ENCODE peak calls at places on chromosomes 3 and 15, in seven cellular contexts. J, V, D, B, N, K and Y are unnamed samples.

GRCh38 chr3:36981006-36981405 is 11.9 kb downstream of the EPM2AIP1 start:
- DNase-seq in K (no peak), D (no peak), B (no peak), J (no peak), N (no peak), V (no peak), Y (no peak)

GRCh38 chr3:194142156-194142910 is 6.4 kb downstream of the HES1 start:
- DNase-seq in J (no peak), K (no peak), V (peak), N (no peak), B (peak), D (peak), Y (peak)

GRCh38 chr15:101048191-101049011 is 129.2 kb downstream of the LRRK1 start:
- DNase-seq in B (no peak), V (peak), K (peak), N (no peak), D (no peak), J (no peak), Y (no peak)

GRCh38 chr15:77827860-77828259 is 195.1 kb upstream of the LINGO1 start:
- DNase-seq in D (no peak), J (no peak), V (no peak), K (no peak), N (no peak), B (no peak), Y (no peak)

GRCh38 chr3:185250247-185250646 is 3.6 kb downstream of the EHHADH start:
- DNase-seq in N (no peak), V (no peak), K (no peak), B (no peak), D (peak), J (peak), Y (no peak)

GRCh38 chr3:178255315-178255714 is 280.9 kb upstream of the KCNMB2 start:
- DNase-seq in K (no peak), V (no peak), N (no peak), J (peak), D (no peak), B (peak), Y (no peak)

GRCh38 chr3:54122046-54122801 is at the start of gene CACNA2D3:
- DNase-seq in D (peak), N (no peak), B (no peak), V (peak), J (no peak), K (peak), Y (no peak)

GRCh38 chr3:156749244-156749643 is 74.9 kb downstream of the TIPARP start:
- DNase-seq in J (peak), K (no peak), D (no peak), B (no peak), V (no peak), N (no peak), Y (no peak)

GRCh38 chr15:63896336-63897115 is 62.8 kb upstream of the HERC1 start:
- DNase-seq in K (no peak), D (peak), N (no peak), B (peak), V (no peak), J (peak), Y (peak)

GRCh38 chr3:126356373-126357298 is 572 bp downstream of the KLF15 start:
- DNase-seq in K (no peak), D (no peak), J (no peak), V (no peak), B (no peak), N (peak), Y (no peak)

GRCh38 chr3:14274537-14274936 is 95.9 kb downstream of the LSM3 start:
- DNase-seq in J (no peak), V (no peak), B (peak), D (peak), N (no peak), K (no peak), Y (no peak)

GRCh38 chr15:74384566-74385441 is 17.4 kb upstream of the CYP11A1 start:
- DNase-seq in N (no peak), B (no peak), V (no peak), D (peak), K (no peak), J (no peak), Y (peak)

GRCh38 chr3:164852866-164853265 is 225.4 kb downstream of the SI start:
- DNase-seq in K (no peak), N (no peak), V (no peak), J (no peak), B (no peak), D (no peak), Y (no peak)

GRCh38 chr3:33425456-33425855 is 14.7 kb downstream of the UBP1 start:
- DNase-seq in N (no peak), B (no peak), D (no peak), J (no peak), K (no peak), V (no peak), Y (no peak)

GRCh38 chr15:76347507-76348055 is 11.0 kb downstream of the ISL2 start:
- DNase-seq in D (peak), N (no peak), J (no peak), K (no peak), B (peak), V (no peak), Y (peak)

GRCh38 chr15:47411733-47412530 is 305.4 kb upstream of the SEMA6D start:
- DNase-seq in B (no peak), V (no peak), K (no peak), D (no peak), N (no peak), J (no peak), Y (no peak)

GRCh38 chr3:32203854-32204253 is 34.6 kb upstream of the CMTM8 start:
- DNase-seq in V (no peak), B (no peak), D (no peak), K (no peak), J (peak), N (no peak), Y (peak)

GRCh38 chr15:96421211-96421610 is 90.7 kb downstream of the NR2F2 start:
- DNase-seq in B (no peak), K (no peak), V (no peak), N (no peak), J (peak), D (peak), Y (no peak)

GRCh38 chr3:149274220-149274619 is 52.6 kb upstream of the CP start:
- DNase-seq in N (no peak), D (no peak), J (no peak), K (no peak), B (no peak), V (no peak), Y (no peak)

GRCh38 chr15:82850242-82850591 is 40.8 kb downstream of the WHAMM start:
- DNase-seq in B (peak), J (peak), D (peak), N (no peak), K (no peak), V (peak), Y (no peak)

GRCh38 chr3:182618981-182619591 is 174.2 kb upstream of the ATP11B start:
- DNase-seq in J (peak), V (no peak), B (peak), N (no peak), D (no peak), K (no peak), Y (peak)

GRCh38 chr15:99413955-99414754 is 151.6 kb upstream of the MEF2A start:
- DNase-seq in D (no peak), K (peak), J (no peak), N (no peak), V (no peak), B (no peak), Y (no peak)

GRCh38 chr15:76320012-76320411 is 8.7 kb upstream of the ETFA start:
- DNase-seq in D (no peak), N (no peak), B (no peak), V (no peak), K (no peak), J (no peak), Y (no peak)

GRCh38 chr3:11498646-11499045 is 145.1 kb downstream of the VGLL4 start:
- DNase-seq in V (no peak), B (peak), N (no peak), J (peak), K (no peak), D (no peak), Y (peak)

GRCh38 chr3:107574650-107575049 is 51.9 kb downstream of the BBX start:
- DNase-seq in J (peak), D (peak), B (peak), K (no peak), N (no peak), V (no peak), Y (peak)

GRCh38 chr15:96701443-96701842 is 370.9 kb downstream of the NR2F2 start:
- DNase-seq in D (no peak), B (no peak), K (no peak), J (no peak), V (no peak), N (no peak), Y (no peak)

GRCh38 chr3:38108649-38109579 is 28.0 kb downstream of the ACAA1 start:
- DNase-seq in K (no peak), D (no peak), B (no peak), N (no peak), J (no peak), V (peak), Y (no peak)

GRCh38 chr15:41966920-41967465 is 5.4 kb downstream of the EHD4 start:
- DNase-seq in D (no peak), J (no peak), K (no peak), V (no peak), N (no peak), B (no peak), Y (no peak)

GRCh38 chr3:173584834-173585831 is 187.6 kb downstream of the NLGN1 start:
- DNase-seq in V (peak), B (peak), D (peak), K (peak), J (peak), N (peak), Y (peak)

GRCh38 chr3:57691411-57692133 is 1.3 kb downstream of the DENND6A start:
- DNase-seq in J (peak), D (no peak), V (no peak), K (no peak), B (peak), N (no peak), Y (no peak)

GRCh38 chr3:188421151-188421821 is 267.3 kb downstream of the LPP start:
- DNase-seq in D (no peak), N (no peak), K (no peak), B (peak), J (peak), V (no peak), Y (no peak)

GRCh38 chr3:83002869-83003445 is 1241.5 kb upstream of the GBE1 start:
- DNase-seq in J (no peak), N (no peak), K (no peak), B (no peak), D (no peak), V (no peak), Y (no peak)

GRCh38 chr15:32657198-32657886 is 15.8 kb downstream of the SCG5 start:
- DNase-seq in N (no peak), K (peak), B (no peak), V (no peak), J (no peak), D (no peak), Y (no peak)

GRCh38 chr15:99424131-99424571 is 141.6 kb upstream of the MEF2A start:
- DNase-seq in N (no peak), V (no peak), D (no peak), K (no peak), B (no peak), J (no peak), Y (no peak)

GRCh38 chr15:62950455-62950854 is 92.1 kb upstream of the TPM1 start:
- DNase-seq in K (no peak), V (no peak), B (no peak), N (no peak), D (no peak), J (no peak), Y (no peak)

GRCh38 chr3:171585029-171585428 is 124.8 kb upstream of the TNIK start:
- DNase-seq in K (no peak), N (no peak), B (no peak), J (no peak), V (no peak), D (peak), Y (peak)

GRCh38 chr3:55484741-55485207 is 2.3 kb downstream of the WNT5A start:
- DNase-seq in V (no peak), K (no peak), D (no peak), J (no peak), B (no peak), N (no peak), Y (no peak)

GRCh38 chr3:124168271-124168670 is 176.3 kb upstream of the ROPN1 start:
- DNase-seq in V (no peak), J (peak), N (no peak), D (no peak), K (no peak), B (no peak), Y (no peak)

GRCh38 chr3:4730734-4731133 is 237.6 kb downstream of the ITPR1 start:
- DNase-seq in J (no peak), D (no peak), N (no peak), V (no peak), K (no peak), B (no peak), Y (no peak)

DNA sequence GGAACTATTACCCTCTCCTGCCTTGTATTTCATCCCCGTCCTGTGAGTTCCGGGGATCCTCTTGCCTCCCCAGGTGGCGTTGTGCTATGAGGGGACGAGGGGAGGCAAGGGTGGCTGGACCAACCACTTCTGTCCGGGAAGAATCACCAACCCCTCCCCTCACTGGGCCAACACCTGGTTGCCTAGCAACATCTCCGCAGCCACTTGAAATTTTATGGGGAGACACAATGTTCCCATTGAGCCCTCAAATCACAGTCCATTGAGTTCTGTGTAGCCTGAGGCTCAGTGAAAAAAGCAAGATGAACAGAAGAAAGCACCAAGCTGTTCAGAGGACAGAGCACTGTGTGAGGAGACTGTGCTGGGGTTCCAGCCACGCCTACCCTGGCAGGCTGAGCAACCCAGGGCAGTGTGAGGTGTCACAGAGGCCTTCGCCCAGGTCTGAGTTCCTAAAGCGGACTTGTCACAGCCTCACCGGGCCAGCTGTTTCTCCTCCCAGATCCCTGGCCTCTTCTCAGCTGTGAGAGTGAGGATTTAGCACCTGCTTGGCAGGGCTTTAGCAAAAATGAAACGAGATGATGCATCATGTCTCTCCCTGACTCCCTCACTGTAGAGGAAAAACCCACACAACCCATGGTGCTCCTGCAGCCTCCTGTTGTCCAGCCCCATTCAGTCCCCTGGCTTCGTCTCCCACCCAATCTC is 76.8 kb downstream of the ATP2B2 start:
- DNase-seq in V (no peak), J (no peak), N (no peak), K (no peak), B (no peak), D (no peak), Y (no peak)
- H3K27ac ChIP-seq in V (no peak), J (no peak), N (no peak), K (no peak), B (no peak), D (no peak), Y (no peak)

DNA sequence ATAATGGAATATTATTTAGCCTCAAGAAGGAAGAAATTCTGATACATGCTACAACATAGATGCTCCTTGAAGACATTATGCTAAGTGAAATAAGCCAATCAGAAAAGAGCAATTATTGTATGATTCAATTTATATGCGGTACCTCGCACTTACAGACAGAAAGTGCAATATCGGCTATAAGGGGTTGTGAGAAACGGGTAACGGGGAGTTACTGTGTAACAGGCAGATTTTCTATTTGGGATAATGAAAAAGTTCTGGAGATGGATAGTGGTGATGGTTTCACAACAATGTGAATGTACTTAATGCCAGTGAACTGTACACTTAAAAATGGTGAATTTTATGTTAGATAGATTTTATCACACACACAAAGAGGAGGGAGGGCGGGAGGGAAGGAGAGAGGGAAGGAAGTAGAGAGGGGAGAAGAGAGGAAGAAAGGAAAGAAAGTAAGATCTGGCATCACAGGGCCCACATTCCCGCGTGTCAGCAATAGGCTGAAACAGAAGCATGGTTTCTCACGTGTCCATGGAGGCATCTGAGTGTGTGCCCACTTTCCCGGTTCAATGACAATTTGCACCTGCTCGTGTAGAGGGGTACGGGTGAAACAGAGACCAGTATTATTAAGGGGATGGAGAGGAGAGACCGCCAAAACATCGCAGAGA is 700 bp upstream of the BLM start:
- DNase-seq in N (no peak), D (no peak), B (peak), V (no peak), K (no peak), J (peak), Y (no peak)
- H3K18ac ChIP-seq in N (peak), D (peak), B (no peak), V (peak), K (peak), J (no peak), Y (peak)

DNA sequence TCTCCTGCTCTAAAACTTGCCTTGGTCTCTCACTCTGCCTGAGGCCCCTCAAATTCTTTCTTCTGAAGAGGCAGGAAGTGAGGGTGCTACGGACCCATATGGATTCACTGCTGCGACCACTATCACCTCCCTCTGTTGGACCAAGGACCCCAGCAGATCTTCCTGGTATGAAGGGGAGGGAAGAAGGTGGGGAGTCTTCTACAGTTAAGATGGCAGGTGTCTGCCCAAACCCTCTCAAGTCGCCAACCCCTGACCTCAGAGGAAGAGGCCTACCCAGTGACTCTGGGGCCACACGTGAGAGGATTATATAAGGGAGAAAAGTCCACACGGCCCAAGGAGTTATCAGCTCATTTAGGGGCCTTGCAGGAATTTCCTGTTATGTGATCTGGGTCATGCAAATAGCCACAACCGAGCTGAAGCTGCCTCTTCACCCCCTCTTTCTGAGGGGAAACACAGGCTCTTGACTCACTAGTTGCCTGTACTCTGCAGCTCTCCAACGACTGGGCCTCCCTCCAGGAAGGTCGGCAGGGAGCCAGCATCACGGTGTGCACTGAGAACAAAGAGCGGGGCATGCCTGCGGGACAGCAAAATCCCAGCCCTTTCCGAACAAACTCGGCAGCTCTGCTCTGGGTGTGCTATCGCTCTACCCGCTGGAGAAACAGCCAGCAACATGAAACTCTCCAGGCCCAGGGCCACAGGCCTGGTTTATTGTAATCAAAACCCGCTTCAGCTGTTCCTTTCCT is 116.0 kb downstream of the XXYLT1 start:
- DNase-seq in V (no peak), D (peak), J (peak), K (no peak), B (peak), N (no peak), Y (no peak)
- H3K27ac ChIP-seq in V (no peak), D (peak), J (peak), K (peak), B (peak), N (no peak), Y (no peak)

GRCh38 chr3:72342450-72342849 is 505.8 kb downstream of the SHQ1 start:
- DNase-seq in D (no peak), J (no peak), B (no peak), N (no peak), K (no peak), V (no peak), Y (no peak)
- H3K18ac ChIP-seq in D (no peak), J (no peak), B (peak), N (no peak), K (no peak), V (no peak), Y (no peak)

DNA sequence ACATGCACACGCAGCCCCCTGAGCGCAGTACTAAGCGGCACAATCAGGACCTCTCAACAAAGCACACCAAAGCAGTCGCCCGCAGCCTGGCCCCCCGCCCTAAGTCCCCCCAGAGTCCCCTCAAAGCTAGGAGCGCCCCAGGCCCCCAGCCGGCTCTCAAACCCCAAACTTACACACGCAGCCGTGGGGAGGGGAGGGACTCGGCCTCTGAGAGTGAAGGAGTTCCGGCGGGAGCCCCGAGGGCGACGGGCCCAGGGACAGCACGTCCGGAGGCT is 5.5 kb downstream of the GATA2 start:
- DNase-seq in V (no peak), J (no peak), K (no peak), D (no peak), B (no peak), N (no peak), Y (no peak)
- H3K27ac ChIP-seq in V (no peak), J (peak), K (no peak), D (no peak), B (no peak), N (no peak), Y (peak)

GRCh38 chr3:24933401-24933800 is 438.8 kb upstream of the THRB start:
- DNase-seq in N (no peak), J (no peak), B (no peak), D (no peak), K (no peak), V (no peak), Y (no peak)

GRCh38 chr3:24936574-24936973 is 441.9 kb upstream of the THRB start:
- DNase-seq in K (no peak), N (no peak), J (no peak), V (no peak), B (no peak), D (no peak), Y (no peak)
- H3K18ac ChIP-seq in K (no peak), N (no peak), J (no peak), V (no peak), B (no peak), D (no peak), Y (no peak)

GRCh38 chr15:71688509-71689094 is 121.8 kb upstream of the NR2E3 start:
- DNase-seq in B (no peak), D (no peak), K (no peak), V (no peak), J (no peak), N (no peak), Y (no peak)
- H3K27ac ChIP-seq in B (no peak), D (no peak), K (no peak), V (no peak), J (no peak), N (no peak), Y (no peak)